ENCODE peak calls at places on chromosome 18, in seven cellular contexts. S, N, K, H, R, Z and C are unnamed samples.

GRCh38 chr18:48545690-48546365 is 7.0 kb downstream of the CTIF start:
- DNase-seq in K (no peak), Z (no peak), R (no peak), S (no peak), H (no peak), N (no peak), C (no peak)

GRCh38 chr18:79699653-79700052 is 20.1 kb downstream of the CTDP1 start:
- DNase-seq in R (no peak), N (no peak), S (no peak), K (no peak), H (no peak), Z (no peak), C (no peak)

GRCh38 chr18:60247103-60247502 is 125.5 kb downstream of the MC4R start:
- DNase-seq in N (no peak), H (no peak), R (no peak), S (no peak), Z (no peak), K (no peak), C (no peak)

GRCh38 chr18:75966431-75966830 is 528.6 kb downstream of the ZNF516 start:
- DNase-seq in Z (no peak), R (no peak), H (no peak), N (no peak), K (no peak), S (no peak), C (no peak)

GRCh38 chr18:31185551-31185950 is 22.9 kb upstream of the DSC1 start:
- DNase-seq in H (no peak), K (no peak), N (no peak), Z (no peak), R (no peak), S (no peak), C (no peak)

GRCh38 chr18:22703883-22704626 is 229.1 kb upstream of the RBBP8 start:
- DNase-seq in S (no peak), N (no peak), R (peak; percentile 60), H (no peak), Z (peak; percentile 64), K (peak; percentile 62), C (peak; percentile 48)

GRCh38 chr18:74196220-74197119 is 48.1 kb downstream of the TIMM21 start:
- DNase-seq in K (peak; percentile 64), S (peak; percentile 42), H (peak; percentile 64), R (peak; percentile 67), N (peak; percentile 20), Z (peak; percentile 80), C (peak; percentile 78)

GRCh38 chr18:3126457-3127097 is 93.2 kb downstream of the MYOM1 start:
- DNase-seq in S (no peak), Z (no peak), N (no peak), R (no peak), K (no peak), H (no peak), C (no peak)

GRCh38 chr18:3898866-3899613 is 449.1 kb downstream of the TGIF1 start:
- DNase-seq in Z (no peak), N (no peak), R (no peak), H (no peak), S (no peak), K (no peak), C (no peak)

GRCh38 chr18:40056085-40056484 is 1898.9 kb upstream of the PIK3C3 start:
- DNase-seq in H (no peak), Z (no peak), R (no peak), N (no peak), S (no peak), K (no peak), C (no peak)

GRCh38 chr18:75698861-75699260 is 271.4 kb upstream of the SMIM21 start:
- DNase-seq in K (no peak), N (no peak), H (no peak), Z (no peak), S (no peak), R (no peak), C (peak; percentile 1)

GRCh38 chr18:60350150-60350549 is 22.4 kb downstream of the MC4R start:
- DNase-seq in H (no peak), Z (no peak), K (no peak), R (no peak), N (no peak), S (no peak), C (no peak)

GRCh38 chr18:49747876-49748275 is 65.5 kb downstream of the ACAA2 start:
- DNase-seq in R (no peak), K (no peak), S (no peak), H (no peak), Z (peak; percentile 25), N (no peak), C (no peak)

GRCh38 chr18:69383191-69383590 is 17.5 kb upstream of the DOK6 start:
- DNase-seq in Z (no peak), R (no peak), N (no peak), S (no peak), K (no peak), H (no peak), C (no peak)

GRCh38 chr18:28514699-28515098 is 337.8 kb upstream of the CDH2 start:
- DNase-seq in S (no peak), N (no peak), H (no peak), Z (peak; percentile 1), R (no peak), K (no peak), C (no peak)

GRCh38 chr18:54616220-54616848 is 25.3 kb downstream of the DYNAP start:
- DNase-seq in S (no peak), H (no peak), N (no peak), K (no peak), R (no peak), Z (no peak), C (no peak)

GRCh38 chr18:199214-199613 is 40.9 kb downstream of the USP14 start:
- DNase-seq in K (no peak), Z (no peak), H (no peak), S (no peak), R (no peak), N (no peak), C (no peak)

GRCh38 chr18:8639762-8640161 is 30.5 kb downstream of the RAB12 start:
- DNase-seq in R (no peak), H (no peak), N (no peak), Z (no peak), S (no peak), K (no peak), C (no peak)

GRCh38 chr18:35707674-35708073 is 126.1 kb downstream of the GALNT1 start:
- DNase-seq in S (no peak), Z (no peak), N (no peak), R (no peak), H (no peak), K (no peak), C (no peak)

GRCh38 chr18:59877366-59877765 is 22.4 kb upstream of the PMAIP1 start:
- DNase-seq in H (no peak), R (no peak), N (no peak), S (peak; percentile 47), Z (no peak), K (no peak), C (no peak)

GRCh38 chr18:48836806-48837615 is 113.8 kb downstream of the SMAD7 start:
- DNase-seq in R (no peak), Z (no peak), N (no peak), S (no peak), K (no peak), H (no peak), C (no peak)

GRCh38 chr18:29501952-29502351 is 1325.0 kb upstream of the CDH2 start:
- DNase-seq in Z (no peak), K (peak; percentile 11), R (peak; percentile 3), S (no peak), H (no peak), N (no peak), C (peak; percentile 1)

GRCh38 chr18:51154664-51155063 is 42.8 kb downstream of the MEX3C start:
- DNase-seq in S (no peak), H (no peak), K (no peak), N (no peak), Z (no peak), R (no peak), C (no peak)

GRCh38 chr18:33720133-33720532 is 142.1 kb downstream of the ASXL3 start:
- DNase-seq in K (no peak), N (no peak), Z (no peak), R (no peak), H (no peak), S (no peak), C (no peak)

GRCh38 chr18:57833441-57834101 is 30.5 kb upstream of the ATP8B1 start:
- DNase-seq in S (no peak), N (peak; percentile 7), K (no peak), H (no peak), Z (no peak), R (peak; percentile 37), C (no peak)

GRCh38 chr18:59264136-59264571 is 9.1 kb downstream of the RAX start:
- DNase-seq in N (no peak), Z (no peak), H (no peak), K (no peak), R (no peak), S (no peak), C (no peak)

GRCh38 chr18:13437801-13438506 is 219.4 kb downstream of the LDLRAD4 start:
- DNase-seq in R (no peak), Z (no peak), S (no peak), H (peak; percentile 67), K (no peak), N (peak; percentile 51), C (no peak)

GRCh38 chr18:59501876-59502221 is 142.8 kb upstream of the LMAN1 start:
- DNase-seq in S (no peak), R (no peak), H (no peak), Z (no peak), K (no peak), N (no peak), C (no peak)

GRCh38 chr18:261398-262073 is 6.3 kb downstream of the THOC1 start:
- DNase-seq in Z (no peak), S (no peak), N (no peak), K (no peak), R (no peak), H (no peak), C (no peak)

GRCh38 chr18:74669136-74669798 is 71.6 kb downstream of the ZNF407 start:
- DNase-seq in H (no peak), N (no peak), K (no peak), Z (no peak), S (no peak), R (no peak), C (no peak)

GRCh38 chr18:9175115-9175514 is 38.5 kb downstream of the ANKRD12 start:
- DNase-seq in Z (no peak), N (no peak), K (no peak), R (no peak), H (no peak), S (no peak), C (no peak)

GRCh38 chr18:3845176-3845575 is 395.2 kb downstream of the TGIF1 start:
- DNase-seq in Z (no peak), N (no peak), S (no peak), H (no peak), K (no peak), R (peak; percentile 35), C (no peak)

GRCh38 chr18:3595282-3596273 is 145.6 kb downstream of the TGIF1 start:
- DNase-seq in S (peak; percentile 23), Z (peak; percentile 76), R (peak; percentile 94), N (peak; percentile 33), H (no peak), K (no peak), C (no peak)

GRCh38 chr18:75408554-75409506 is 18.7 kb downstream of the SMIM21 start:
- DNase-seq in K (peak; percentile 46), H (no peak), Z (peak; percentile 15), N (peak; percentile 12), R (peak; percentile 92), S (no peak), C (peak; percentile 74)